ENCODE peak calls at places on chromosomes 7 and 10, in eight cellular contexts. One of them, this sample, is unnamed.

GRCh38 chr10:69974551-69975155 is 78.0 kb upstream of the MACROH2A2 start:
- DNase-seq in stimulated activated naive B cell treated with anti-CD40 and anti-IgM and Interleukin-4, amounts not matched to agents 10 μg/mL and 1 μg/mL and 100 μg/mL, for 72 hours: no peak
- DNase-seq in cardiac fibroblast: peak
- DNase-seq in activated naive CD4-positive, alpha-beta T cell: no peak
- DNase-seq in left ventricle myocardium superior: no peak
- DNase-seq in anterior cingulate cortex: no peak
- DNase-seq in CD8-positive, alpha-beta T cell: no peak
- DNase-seq in CD4-positive, alpha-beta memory T cell: no peak
- DNase-seq in this sample: peak

GRCh38 chr10:49173848-49174247 is 14.3 kb downstream of the TMEM273 start:
- DNase-seq in CD8-positive, alpha-beta T cell: no peak
- DNase-seq in CD4-positive, alpha-beta memory T cell: no peak
- DNase-seq in activated naive CD4-positive, alpha-beta T cell: no peak
- DNase-seq in stimulated activated naive B cell treated with anti-CD40 and anti-IgM and Interleukin-4, amounts not matched to agents 10 μg/mL and 1 μg/mL and 100 μg/mL, for 72 hours: no peak
- DNase-seq in cardiac fibroblast: no peak
- DNase-seq in anterior cingulate cortex: no peak
- DNase-seq in left ventricle myocardium superior: no peak
- DNase-seq in this sample: no peak

GRCh38 chr7:94908204-94909022 is 1.0 kb downstream of the PPP1R9A start:
- DNase-seq in activated naive CD4-positive, alpha-beta T cell: no peak
- DNase-seq in anterior cingulate cortex: peak
- DNase-seq in CD8-positive, alpha-beta T cell: no peak
- DNase-seq in CD4-positive, alpha-beta memory T cell: no peak
- DNase-seq in stimulated activated naive B cell treated with anti-CD40 and anti-IgM and Interleukin-4, amounts not matched to agents 10 μg/mL and 1 μg/mL and 100 μg/mL, for 72 hours: no peak
- DNase-seq in cardiac fibroblast: peak
- DNase-seq in left ventricle myocardium superior: peak
- DNase-seq in this sample: no peak

GRCh38 chr10:31619410-31620095 is 300.5 kb downstream of the ZEB1 start:
- DNase-seq in CD8-positive, alpha-beta T cell: no peak
- DNase-seq in CD4-positive, alpha-beta memory T cell: no peak
- DNase-seq in anterior cingulate cortex: no peak
- DNase-seq in left ventricle myocardium superior: peak
- DNase-seq in stimulated activated naive B cell treated with anti-CD40 and anti-IgM and Interleukin-4, amounts not matched to agents 10 μg/mL and 1 μg/mL and 100 μg/mL, for 72 hours: no peak
- DNase-seq in activated naive CD4-positive, alpha-beta T cell: no peak
- DNase-seq in cardiac fibroblast: no peak
- DNase-seq in this sample: no peak

GRCh38 chr10:86263907-86264306 is 102.7 kb downstream of the GRID1 start:
- DNase-seq in CD8-positive, alpha-beta T cell: no peak
- DNase-seq in anterior cingulate cortex: no peak
- DNase-seq in activated naive CD4-positive, alpha-beta T cell: no peak
- DNase-seq in CD4-positive, alpha-beta memory T cell: no peak
- DNase-seq in cardiac fibroblast: no peak
- DNase-seq in left ventricle myocardium superior: no peak
- DNase-seq in stimulated activated naive B cell treated with anti-CD40 and anti-IgM and Interleukin-4, amounts not matched to agents 10 μg/mL and 1 μg/mL and 100 μg/mL, for 72 hours: no peak
- DNase-seq in this sample: no peak

GRCh38 chr7:101602484-101603241 is 26.4 kb downstream of the MYL10 start:
- DNase-seq in anterior cingulate cortex: peak
- DNase-seq in cardiac fibroblast: peak
- DNase-seq in CD8-positive, alpha-beta T cell: peak
- DNase-seq in activated naive CD4-positive, alpha-beta T cell: peak
- DNase-seq in left ventricle myocardium superior: peak
- DNase-seq in CD4-positive, alpha-beta memory T cell: peak
- DNase-seq in stimulated activated naive B cell treated with anti-CD40 and anti-IgM and Interleukin-4, amounts not matched to agents 10 μg/mL and 1 μg/mL and 100 μg/mL, for 72 hours: peak
- DNase-seq in this sample: peak

GRCh38 chr7:118844748-118845147 is 620.2 kb downstream of the ANKRD7 start:
- DNase-seq in CD8-positive, alpha-beta T cell: no peak
- DNase-seq in left ventricle myocardium superior: no peak
- DNase-seq in stimulated activated naive B cell treated with anti-CD40 and anti-IgM and Interleukin-4, amounts not matched to agents 10 μg/mL and 1 μg/mL and 100 μg/mL, for 72 hours: no peak
- DNase-seq in cardiac fibroblast: no peak
- DNase-seq in CD4-positive, alpha-beta memory T cell: no peak
- DNase-seq in anterior cingulate cortex: no peak
- DNase-seq in activated naive CD4-positive, alpha-beta T cell: no peak
- DNase-seq in this sample: peak

GRCh38 chr10:124890225-124890624 is 51.7 kb upstream of the ZRANB1 start:
- DNase-seq in stimulated activated naive B cell treated with anti-CD40 and anti-IgM and Interleukin-4, amounts not matched to agents 10 μg/mL and 1 μg/mL and 100 μg/mL, for 72 hours: no peak
- DNase-seq in activated naive CD4-positive, alpha-beta T cell: no peak
- DNase-seq in CD4-positive, alpha-beta memory T cell: no peak
- DNase-seq in cardiac fibroblast: no peak
- DNase-seq in left ventricle myocardium superior: no peak
- DNase-seq in anterior cingulate cortex: no peak
- DNase-seq in CD8-positive, alpha-beta T cell: no peak
- DNase-seq in this sample: no peak

GRCh38 chr10:627032-627992 is 62.2 kb downstream of the DIP2C start:
- DNase-seq in cardiac fibroblast: no peak
- DNase-seq in activated naive CD4-positive, alpha-beta T cell: no peak
- DNase-seq in left ventricle myocardium superior: no peak
- DNase-seq in CD4-positive, alpha-beta memory T cell: no peak
- DNase-seq in stimulated activated naive B cell treated with anti-CD40 and anti-IgM and Interleukin-4, amounts not matched to agents 10 μg/mL and 1 μg/mL and 100 μg/mL, for 72 hours: no peak
- DNase-seq in anterior cingulate cortex: no peak
- DNase-seq in CD8-positive, alpha-beta T cell: no peak
- DNase-seq in this sample: no peak

GRCh38 chr7:84633-85020 is 107.7 kb upstream of the FAM20C start:
- DNase-seq in cardiac fibroblast: no peak
- DNase-seq in CD8-positive, alpha-beta T cell: no peak
- DNase-seq in CD4-positive, alpha-beta memory T cell: no peak
- DNase-seq in left ventricle myocardium superior: no peak
- DNase-seq in anterior cingulate cortex: no peak
- DNase-seq in stimulated activated naive B cell treated with anti-CD40 and anti-IgM and Interleukin-4, amounts not matched to agents 10 μg/mL and 1 μg/mL and 100 μg/mL, for 72 hours: no peak
- DNase-seq in activated naive CD4-positive, alpha-beta T cell: no peak
- DNase-seq in this sample: no peak

GRCh38 chr10:114995468-114995867 is 57.5 kb downstream of the TRUB1 start:
- DNase-seq in CD8-positive, alpha-beta T cell: no peak
- DNase-seq in anterior cingulate cortex: no peak
- DNase-seq in stimulated activated naive B cell treated with anti-CD40 and anti-IgM and Interleukin-4, amounts not matched to agents 10 μg/mL and 1 μg/mL and 100 μg/mL, for 72 hours: no peak
- DNase-seq in activated naive CD4-positive, alpha-beta T cell: no peak
- DNase-seq in CD4-positive, alpha-beta memory T cell: no peak
- DNase-seq in left ventricle myocardium superior: no peak
- DNase-seq in cardiac fibroblast: peak
- DNase-seq in this sample: no peak

GRCh38 chr10:29030855-29031254 is 258.0 kb upstream of the LYZL1 start:
- DNase-seq in CD8-positive, alpha-beta T cell: no peak
- DNase-seq in activated naive CD4-positive, alpha-beta T cell: no peak
- DNase-seq in anterior cingulate cortex: no peak
- DNase-seq in stimulated activated naive B cell treated with anti-CD40 and anti-IgM and Interleukin-4, amounts not matched to agents 10 μg/mL and 1 μg/mL and 100 μg/mL, for 72 hours: no peak
- DNase-seq in cardiac fibroblast: no peak
- DNase-seq in CD4-positive, alpha-beta memory T cell: no peak
- DNase-seq in left ventricle myocardium superior: no peak
- DNase-seq in this sample: no peak

GRCh38 chr10:113273151-113273876 is 279.5 kb upstream of the HABP2 start:
- DNase-seq in cardiac fibroblast: no peak
- DNase-seq in anterior cingulate cortex: peak
- DNase-seq in left ventricle myocardium superior: peak
- DNase-seq in CD4-positive, alpha-beta memory T cell: no peak
- DNase-seq in activated naive CD4-positive, alpha-beta T cell: no peak
- DNase-seq in stimulated activated naive B cell treated with anti-CD40 and anti-IgM and Interleukin-4, amounts not matched to agents 10 μg/mL and 1 μg/mL and 100 μg/mL, for 72 hours: peak
- DNase-seq in CD8-positive, alpha-beta T cell: no peak
- DNase-seq in this sample: no peak

GRCh38 chr7:104185346-104185745 is 22.5 kb downstream of the ORC5 start:
- DNase-seq in CD4-positive, alpha-beta memory T cell: no peak
- DNase-seq in activated naive CD4-positive, alpha-beta T cell: no peak
- DNase-seq in CD8-positive, alpha-beta T cell: no peak
- DNase-seq in left ventricle myocardium superior: no peak
- DNase-seq in stimulated activated naive B cell treated with anti-CD40 and anti-IgM and Interleukin-4, amounts not matched to agents 10 μg/mL and 1 μg/mL and 100 μg/mL, for 72 hours: no peak
- DNase-seq in anterior cingulate cortex: no peak
- DNase-seq in cardiac fibroblast: peak
- DNase-seq in this sample: no peak

GRCh38 chr7:36291387-36292316 is 98.0 kb upstream of the ANLN start:
- DNase-seq in cardiac fibroblast: peak
- DNase-seq in left ventricle myocardium superior: peak
- DNase-seq in activated naive CD4-positive, alpha-beta T cell: peak
- DNase-seq in CD8-positive, alpha-beta T cell: peak
- DNase-seq in CD4-positive, alpha-beta memory T cell: peak
- DNase-seq in stimulated activated naive B cell treated with anti-CD40 and anti-IgM and Interleukin-4, amounts not matched to agents 10 μg/mL and 1 μg/mL and 100 μg/mL, for 72 hours: peak
- DNase-seq in anterior cingulate cortex: peak
- DNase-seq in this sample: peak

GRCh38 chr7:69775231-69775771 is 177.0 kb downstream of the AUTS2 start:
- DNase-seq in CD4-positive, alpha-beta memory T cell: no peak
- DNase-seq in stimulated activated naive B cell treated with anti-CD40 and anti-IgM and Interleukin-4, amounts not matched to agents 10 μg/mL and 1 μg/mL and 100 μg/mL, for 72 hours: no peak
- DNase-seq in anterior cingulate cortex: no peak
- DNase-seq in cardiac fibroblast: peak
- DNase-seq in left ventricle myocardium superior: peak
- DNase-seq in activated naive CD4-positive, alpha-beta T cell: no peak
- DNase-seq in CD8-positive, alpha-beta T cell: no peak
- DNase-seq in this sample: peak

GRCh38 chr7:37901236-37901827 is 15.3 kb downstream of the SFRP4 start:
- DNase-seq in CD8-positive, alpha-beta T cell: no peak
- DNase-seq in activated naive CD4-positive, alpha-beta T cell: no peak
- DNase-seq in left ventricle myocardium superior: no peak
- DNase-seq in cardiac fibroblast: peak
- DNase-seq in stimulated activated naive B cell treated with anti-CD40 and anti-IgM and Interleukin-4, amounts not matched to agents 10 μg/mL and 1 μg/mL and 100 μg/mL, for 72 hours: no peak
- DNase-seq in anterior cingulate cortex: no peak
- DNase-seq in CD4-positive, alpha-beta memory T cell: no peak
- DNase-seq in this sample: peak

GRCh38 chr7:7968544-7969305 is at the start of gene GLCCI1:
- DNase-seq in anterior cingulate cortex: peak
- DNase-seq in stimulated activated naive B cell treated with anti-CD40 and anti-IgM and Interleukin-4, amounts not matched to agents 10 μg/mL and 1 μg/mL and 100 μg/mL, for 72 hours: peak
- DNase-seq in cardiac fibroblast: peak
- DNase-seq in left ventricle myocardium superior: peak
- DNase-seq in CD4-positive, alpha-beta memory T cell: peak
- DNase-seq in CD8-positive, alpha-beta T cell: peak
- DNase-seq in activated naive CD4-positive, alpha-beta T cell: peak
- DNase-seq in this sample: peak

GRCh38 chr7:34107306-34107705 is 202.0 kb downstream of the BMPER start:
- DNase-seq in CD4-positive, alpha-beta memory T cell: no peak
- DNase-seq in CD8-positive, alpha-beta T cell: no peak
- DNase-seq in activated naive CD4-positive, alpha-beta T cell: no peak
- DNase-seq in left ventricle myocardium superior: no peak
- DNase-seq in anterior cingulate cortex: no peak
- DNase-seq in stimulated activated naive B cell treated with anti-CD40 and anti-IgM and Interleukin-4, amounts not matched to agents 10 μg/mL and 1 μg/mL and 100 μg/mL, for 72 hours: no peak
- DNase-seq in cardiac fibroblast: peak
- DNase-seq in this sample: no peak

GRCh38 chr10:104201636-104202035 is 30.5 kb downstream of the CFAP43 start:
- DNase-seq in CD4-positive, alpha-beta memory T cell: no peak
- DNase-seq in anterior cingulate cortex: no peak
- DNase-seq in cardiac fibroblast: no peak
- DNase-seq in activated naive CD4-positive, alpha-beta T cell: no peak
- DNase-seq in left ventricle myocardium superior: no peak
- DNase-seq in stimulated activated naive B cell treated with anti-CD40 and anti-IgM and Interleukin-4, amounts not matched to agents 10 μg/mL and 1 μg/mL and 100 μg/mL, for 72 hours: no peak
- DNase-seq in CD8-positive, alpha-beta T cell: no peak
- DNase-seq in this sample: no peak

GRCh38 chr10:102545265-102545664 is 41.5 kb downstream of the SUFU start:
- DNase-seq in left ventricle myocardium superior: no peak
- DNase-seq in stimulated activated naive B cell treated with anti-CD40 and anti-IgM and Interleukin-4, amounts not matched to agents 10 μg/mL and 1 μg/mL and 100 μg/mL, for 72 hours: no peak
- DNase-seq in cardiac fibroblast: no peak
- DNase-seq in CD4-positive, alpha-beta memory T cell: no peak
- DNase-seq in CD8-positive, alpha-beta T cell: no peak
- DNase-seq in anterior cingulate cortex: no peak
- DNase-seq in activated naive CD4-positive, alpha-beta T cell: no peak
- DNase-seq in this sample: no peak

GRCh38 chr7:84510501-84510900 is 315.9 kb upstream of the SEMA3A start:
- DNase-seq in left ventricle myocardium superior: no peak
- DNase-seq in stimulated activated naive B cell treated with anti-CD40 and anti-IgM and Interleukin-4, amounts not matched to agents 10 μg/mL and 1 μg/mL and 100 μg/mL, for 72 hours: no peak
- DNase-seq in CD4-positive, alpha-beta memory T cell: no peak
- DNase-seq in anterior cingulate cortex: no peak
- DNase-seq in CD8-positive, alpha-beta T cell: no peak
- DNase-seq in cardiac fibroblast: peak
- DNase-seq in activated naive CD4-positive, alpha-beta T cell: no peak
- DNase-seq in this sample: no peak

GRCh38 chr10:77888356-77888703 is 38.2 kb downstream of the DLG5 start:
- DNase-seq in CD4-positive, alpha-beta memory T cell: no peak
- DNase-seq in left ventricle myocardium superior: no peak
- DNase-seq in cardiac fibroblast: peak
- DNase-seq in anterior cingulate cortex: no peak
- DNase-seq in CD8-positive, alpha-beta T cell: no peak
- DNase-seq in stimulated activated naive B cell treated with anti-CD40 and anti-IgM and Interleukin-4, amounts not matched to agents 10 μg/mL and 1 μg/mL and 100 μg/mL, for 72 hours: no peak
- DNase-seq in activated naive CD4-positive, alpha-beta T cell: no peak
- DNase-seq in this sample: no peak

GRCh38 chr7:41574377-41574776 is 128.5 kb downstream of the INHBA start:
- DNase-seq in left ventricle myocardium superior: no peak
- DNase-seq in CD8-positive, alpha-beta T cell: no peak
- DNase-seq in activated naive CD4-positive, alpha-beta T cell: no peak
- DNase-seq in CD4-positive, alpha-beta memory T cell: no peak
- DNase-seq in anterior cingulate cortex: no peak
- DNase-seq in stimulated activated naive B cell treated with anti-CD40 and anti-IgM and Interleukin-4, amounts not matched to agents 10 μg/mL and 1 μg/mL and 100 μg/mL, for 72 hours: no peak
- DNase-seq in cardiac fibroblast: peak
- DNase-seq in this sample: no peak

GRCh38 chr7:117202511-117202910 is 120.3 kb downstream of the WNT2 start:
- DNase-seq in anterior cingulate cortex: no peak
- DNase-seq in cardiac fibroblast: peak
- DNase-seq in stimulated activated naive B cell treated with anti-CD40 and anti-IgM and Interleukin-4, amounts not matched to agents 10 μg/mL and 1 μg/mL and 100 μg/mL, for 72 hours: no peak
- DNase-seq in CD8-positive, alpha-beta T cell: no peak
- DNase-seq in activated naive CD4-positive, alpha-beta T cell: no peak
- DNase-seq in left ventricle myocardium superior: no peak
- DNase-seq in CD4-positive, alpha-beta memory T cell: no peak
- DNase-seq in this sample: no peak

GRCh38 chr7:153590136-153590535 is 462.1 kb upstream of the DPP6 start:
- DNase-seq in activated naive CD4-positive, alpha-beta T cell: no peak
- DNase-seq in stimulated activated naive B cell treated with anti-CD40 and anti-IgM and Interleukin-4, amounts not matched to agents 10 μg/mL and 1 μg/mL and 100 μg/mL, for 72 hours: no peak
- DNase-seq in anterior cingulate cortex: no peak
- DNase-seq in cardiac fibroblast: no peak
- DNase-seq in CD8-positive, alpha-beta T cell: no peak
- DNase-seq in left ventricle myocardium superior: no peak
- DNase-seq in CD4-positive, alpha-beta memory T cell: no peak
- DNase-seq in this sample: no peak

GRCh38 chr10:11687357-11687771 is 54.8 kb upstream of the ECHDC3 start:
- DNase-seq in left ventricle myocardium superior: no peak
- DNase-seq in stimulated activated naive B cell treated with anti-CD40 and anti-IgM and Interleukin-4, amounts not matched to agents 10 μg/mL and 1 μg/mL and 100 μg/mL, for 72 hours: no peak
- DNase-seq in CD4-positive, alpha-beta memory T cell: no peak
- DNase-seq in CD8-positive, alpha-beta T cell: no peak
- DNase-seq in activated naive CD4-positive, alpha-beta T cell: no peak
- DNase-seq in anterior cingulate cortex: no peak
- DNase-seq in cardiac fibroblast: no peak
- DNase-seq in this sample: no peak

GRCh38 chr10:47290338-47290737 is 9.7 kb upstream of the GDF10 start:
- DNase-seq in CD8-positive, alpha-beta T cell: no peak
- DNase-seq in anterior cingulate cortex: no peak
- DNase-seq in stimulated activated naive B cell treated with anti-CD40 and anti-IgM and Interleukin-4, amounts not matched to agents 10 μg/mL and 1 μg/mL and 100 μg/mL, for 72 hours: no peak
- DNase-seq in CD4-positive, alpha-beta memory T cell: no peak
- DNase-seq in cardiac fibroblast: no peak
- DNase-seq in activated naive CD4-positive, alpha-beta T cell: no peak
- DNase-seq in left ventricle myocardium superior: no peak
- DNase-seq in this sample: no peak

GRCh38 chr10:12221323-12222298 is 25.6 kb downstream of the CDC123 start:
- DNase-seq in cardiac fibroblast: peak
- DNase-seq in CD4-positive, alpha-beta memory T cell: no peak
- DNase-seq in left ventricle myocardium superior: no peak
- DNase-seq in CD8-positive, alpha-beta T cell: no peak
- DNase-seq in activated naive CD4-positive, alpha-beta T cell: no peak
- DNase-seq in stimulated activated naive B cell treated with anti-CD40 and anti-IgM and Interleukin-4, amounts not matched to agents 10 μg/mL and 1 μg/mL and 100 μg/mL, for 72 hours: no peak
- DNase-seq in anterior cingulate cortex: no peak
- DNase-seq in this sample: peak

GRCh38 chr7:158655931-158656441 is 48.6 kb downstream of the NCAPG2 start:
- DNase-seq in anterior cingulate cortex: no peak
- DNase-seq in CD4-positive, alpha-beta memory T cell: peak
- DNase-seq in cardiac fibroblast: no peak
- DNase-seq in left ventricle myocardium superior: no peak
- DNase-seq in activated naive CD4-positive, alpha-beta T cell: no peak
- DNase-seq in CD8-positive, alpha-beta T cell: no peak
- DNase-seq in stimulated activated naive B cell treated with anti-CD40 and anti-IgM and Interleukin-4, amounts not matched to agents 10 μg/mL and 1 μg/mL and 100 μg/mL, for 72 hours: no peak
- DNase-seq in this sample: no peak

GRCh38 chr7:43647314-43647691 is 64.4 kb downstream of the STK17A start:
- DNase-seq in stimulated activated naive B cell treated with anti-CD40 and anti-IgM and Interleukin-4, amounts not matched to agents 10 μg/mL and 1 μg/mL and 100 μg/mL, for 72 hours: no peak
- DNase-seq in cardiac fibroblast: peak
- DNase-seq in anterior cingulate cortex: no peak
- DNase-seq in left ventricle myocardium superior: no peak
- DNase-seq in CD4-positive, alpha-beta memory T cell: no peak
- DNase-seq in CD8-positive, alpha-beta T cell: no peak
- DNase-seq in activated naive CD4-positive, alpha-beta T cell: no peak
- DNase-seq in this sample: peak

GRCh38 chr7:67463983-67464382 is 467.4 kb downstream of the TYW1 start:
- DNase-seq in cardiac fibroblast: no peak
- DNase-seq in activated naive CD4-positive, alpha-beta T cell: no peak
- DNase-seq in CD8-positive, alpha-beta T cell: no peak
- DNase-seq in stimulated activated naive B cell treated with anti-CD40 and anti-IgM and Interleukin-4, amounts not matched to agents 10 μg/mL and 1 μg/mL and 100 μg/mL, for 72 hours: no peak
- DNase-seq in left ventricle myocardium superior: no peak
- DNase-seq in CD4-positive, alpha-beta memory T cell: no peak
- DNase-seq in anterior cingulate cortex: no peak
- DNase-seq in this sample: no peak

GRCh38 chr7:6221340-6222319 is 50.8 kb downstream of the CYTH3 start:
- DNase-seq in left ventricle myocardium superior: no peak
- DNase-seq in stimulated activated naive B cell treated with anti-CD40 and anti-IgM and Interleukin-4, amounts not matched to agents 10 μg/mL and 1 μg/mL and 100 μg/mL, for 72 hours: peak
- DNase-seq in activated naive CD4-positive, alpha-beta T cell: no peak
- DNase-seq in anterior cingulate cortex: no peak
- DNase-seq in CD4-positive, alpha-beta memory T cell: peak
- DNase-seq in CD8-positive, alpha-beta T cell: no peak
- DNase-seq in cardiac fibroblast: peak
- DNase-seq in this sample: no peak

GRCh38 chr10:94630017-94630688 is 53.4 kb upstream of the CYP2C18 start:
- DNase-seq in cardiac fibroblast: peak
- DNase-seq in anterior cingulate cortex: no peak
- DNase-seq in left ventricle myocardium superior: no peak
- DNase-seq in activated naive CD4-positive, alpha-beta T cell: no peak
- DNase-seq in CD8-positive, alpha-beta T cell: no peak
- DNase-seq in CD4-positive, alpha-beta memory T cell: no peak
- DNase-seq in stimulated activated naive B cell treated with anti-CD40 and anti-IgM and Interleukin-4, amounts not matched to agents 10 μg/mL and 1 μg/mL and 100 μg/mL, for 72 hours: no peak
- DNase-seq in this sample: peak

This sample was measured in H4.